ENCODE peak calls at places on chromosomes 7 and 10, in nine cellular contexts. M is keratinocyte; A is AG10803; X is GM23338; S is SK-N-SH; N is BJ; B is foreskin fibroblast; L is CD8-positive, alpha-beta T cell; E is heart left ventricle. Y is an unnamed sample.

GRCh38 chr7:42994096-42994495 is 61.9 kb downstream of the MRPL32 start:
- DNase-seq in M (no peak), A (no peak), X (no peak), S (no peak), N (no peak), B (no peak), L (no peak), E (no peak), Y (no peak)

GRCh38 chr10:12337973-12338372 is 11.4 kb upstream of the CAMK1D start:
- DNase-seq in M (no peak), A (peak; percentile 80), X (no peak), S (no peak), N (no peak), B (no peak), L (no peak), E (no peak), Y (no peak)

GRCh38 chr7:12942599-12942998 is 255.2 kb downstream of the ARL4A start:
- DNase-seq in M (no peak), A (no peak), X (no peak), S (no peak), N (no peak), B (no peak), L (no peak), E (no peak), Y (no peak)

GRCh38 chr10:129163536-129163935 is 303.5 kb upstream of the MGMT start:
- DNase-seq in M (no peak), A (no peak), X (no peak), S (no peak), N (no peak), B (no peak), L (no peak), E (no peak), Y (no peak)

GRCh38 chr7:141701489-141702046 is 398 bp downstream of the DENND11 start:
- DNase-seq in M (no peak), A (no peak), X (peak; percentile 78), S (peak; percentile 89), N (no peak), B (no peak), L (peak; percentile 88), E (peak; percentile 64), Y (no peak)

GRCh38 chr7:19107142-19107391 is 10.4 kb downstream of the TWIST1 start:
- DNase-seq in M (no peak), A (no peak), X (no peak), S (no peak), N (no peak), B (no peak), L (no peak), E (no peak), Y (no peak)

GRCh38 chr10:34813626-34814227 is 1.4 kb downstream of the PARD3 start:
- DNase-seq in M (no peak), A (peak; percentile 62), X (no peak), S (no peak), N (no peak), B (no peak), L (no peak), E (peak; percentile 44), Y (no peak)

GRCh38 chr10:76080406-76080805 is 649.0 kb downstream of the LRMDA start:
- DNase-seq in M (no peak), A (peak; percentile 59), X (no peak), S (no peak), N (peak; percentile 65), B (peak; percentile 63), L (no peak), E (no peak), Y (no peak)

GRCh38 chr10:24681476-24682088 is 42.1 kb downstream of the ARHGAP21 start:
- DNase-seq in M (no peak), A (no peak), X (no peak), S (no peak), N (no peak), B (no peak), L (no peak), E (no peak), Y (no peak)

GRCh38 chr7:97752215-97752614 is 20.3 kb downstream of the TAC1 start:
- DNase-seq in M (no peak), A (no peak), X (no peak), S (no peak), N (no peak), B (no peak), L (no peak), E (no peak), Y (no peak)

GRCh38 chr10:75400769-75401568 is 595 bp downstream of the ZNF503 start:
- DNase-seq in M (no peak), A (peak; percentile 26), X (peak; percentile 64), S (peak; percentile 78), N (no peak), B (peak; percentile 55), L (no peak), E (peak; percentile 72), Y (no peak)

GRCh38 chr10:117431160-117431559 is 55.9 kb upstream of the PDZD8 start:
- DNase-seq in M (no peak), A (peak; percentile 86), X (no peak), S (no peak), N (no peak), B (peak; percentile 53), L (no peak), E (no peak), Y (peak; percentile 17)

GRCh38 chr10:7541137-7542087 is 125.4 kb downstream of the ITIH5 start:
- DNase-seq in M (no peak), A (peak; percentile 53), X (peak; percentile 69), S (no peak), N (no peak), B (no peak), L (no peak), E (peak; percentile 85), Y (no peak)

GRCh38 chr7:27184342-27185012 is 555 bp downstream of the HOXA11 start:
- DNase-seq in M (no peak), A (no peak), X (peak; percentile 76), S (peak; percentile 71), N (no peak), B (no peak), L (no peak), E (no peak), Y (no peak)

GRCh38 chr10:110600487-110601101 is 33.1 kb downstream of the SMC3 start:
- DNase-seq in M (peak; percentile 41), A (peak; percentile 66), X (peak; percentile 83), S (peak; percentile 49), N (no peak), B (peak; percentile 34), L (no peak), E (no peak), Y (no peak)

DNA sequence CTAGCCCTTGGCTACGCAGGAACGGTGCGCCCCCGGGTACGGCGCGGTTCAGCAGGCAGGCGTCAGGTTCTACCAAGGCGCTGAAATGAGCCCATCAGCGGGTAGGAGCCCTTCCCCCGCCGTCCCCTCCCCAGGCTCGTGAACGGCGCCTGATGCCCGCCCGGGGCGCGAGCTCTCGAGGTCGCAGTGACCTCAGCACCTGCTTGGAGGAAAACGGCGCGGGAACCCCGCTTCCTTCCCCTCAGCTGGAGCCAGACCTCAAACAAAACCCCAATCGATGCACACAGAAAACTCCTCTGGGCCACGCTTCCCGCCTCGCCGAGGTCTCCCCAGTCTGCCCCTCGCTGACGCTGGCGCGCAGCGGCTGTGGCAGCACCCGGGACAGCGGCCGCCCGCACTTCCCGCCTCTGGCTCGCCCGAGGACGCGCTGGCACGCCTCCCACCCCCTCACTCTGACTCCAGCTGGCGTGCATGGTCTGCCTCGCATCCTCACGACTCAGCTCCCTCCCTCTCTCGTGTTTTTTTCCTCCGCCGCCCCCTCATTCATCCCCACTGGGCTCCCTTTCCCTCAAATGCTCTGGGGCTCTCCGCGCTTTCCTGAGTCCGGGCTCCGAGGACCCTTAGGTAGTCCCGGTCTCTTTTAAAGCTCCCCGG is 524 bp upstream of the GAD2 start:
- DNase-seq in M (no peak), A (peak; percentile 6), X (peak; percentile 82), S (peak; percentile 50), N (no peak), B (no peak), L (no peak), E (peak; percentile 26), Y (no peak)
- H3K4me3 ChIP-seq in M (no peak overlapping the region), A (no peak overlapping the region), X (peak overlapping the region; percentile 75), S (no peak overlapping the region), N (no peak overlapping the region), B (no peak overlapping the region), L (no peak overlapping the region), E (peak overlapping the region; percentile 5), Y (no peak overlapping the region)

DNA sequence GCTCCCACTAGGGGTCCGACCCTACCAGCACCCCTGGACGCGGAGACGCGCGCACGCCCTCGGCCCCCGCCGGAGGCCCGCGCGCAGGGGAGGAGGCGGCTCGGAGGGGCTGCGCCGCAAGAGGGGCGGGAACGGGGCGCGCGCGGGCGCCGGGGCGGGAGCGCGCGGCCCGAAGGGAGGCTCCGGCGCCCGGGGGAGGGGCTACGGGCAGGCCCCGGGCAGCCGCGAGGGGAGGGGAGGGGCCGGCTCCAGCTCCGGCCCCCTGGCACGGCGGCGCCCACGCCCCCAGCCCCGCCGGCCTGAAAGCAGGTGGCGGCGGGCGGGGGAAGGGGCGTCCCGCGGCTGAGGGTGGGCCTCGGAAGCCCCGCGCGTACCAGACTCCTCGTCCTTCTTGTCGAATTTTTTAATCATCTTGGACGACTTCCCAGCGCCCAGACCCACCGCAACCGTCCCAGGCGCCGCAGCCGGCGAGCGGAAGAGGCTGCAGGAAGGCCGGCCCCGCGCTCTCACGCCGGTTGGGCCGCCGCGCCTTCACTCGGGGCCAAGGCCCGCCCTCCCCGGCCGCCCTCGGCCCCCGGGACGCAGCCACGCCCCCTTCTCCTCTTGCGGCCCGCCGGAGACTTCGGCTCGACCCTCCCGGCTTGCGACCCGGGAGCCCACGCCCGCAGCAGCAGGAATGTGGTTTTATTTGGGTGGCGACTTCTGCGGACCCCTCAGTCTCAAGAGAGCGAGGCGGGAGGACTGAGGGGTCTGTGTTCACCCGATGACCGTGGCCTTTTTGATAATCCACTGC is at the start of gene COPG2:
- DNase-seq in M (peak; percentile 2), A (peak; percentile 77), X (peak; percentile 96), S (peak; percentile 100), N (peak; percentile 25), B (peak; percentile 81), L (peak; percentile 48), E (peak; percentile 91), Y (no peak)
- TF ChIP-seq CTCF in M (no peak), A (no peak), X (no peak), S (peak; percentile 8), N (no peak), B (no peak), L (no peak), E (no peak), Y (no peak)

GRCh38 chr7:157669768-157670345 is 333.1 kb downstream of the DNAJB6 start:
- DNase-seq in M (no peak), A (no peak), X (no peak), S (no peak), N (no peak), B (no peak), L (peak; percentile 32), E (no peak), Y (no peak)
- H3K4me3 ChIP-seq in M (no peak overlapping the region), A (no peak overlapping the region), X (no peak overlapping the region), S (no peak overlapping the region), N (no peak overlapping the region), B (no peak overlapping the region), L (no peak overlapping the region), E (no peak overlapping the region), Y (no peak overlapping the region)

GRCh38 chr10:101323495-101323894 is 30.5 kb upstream of the BTRC start:
- DNase-seq in M (no peak), A (no peak), X (peak; percentile 53), S (no peak), N (no peak), B (no peak), L (no peak), E (no peak), Y (no peak)

GRCh38 chr10:101321073-101321472 is 32.9 kb upstream of the BTRC start:
- DNase-seq in M (no peak), A (no peak), X (no peak), S (no peak), N (no peak), B (no peak), L (no peak), E (no peak), Y (no peak)

GRCh38 chr10:101322266-101323151 is 31.5 kb upstream of the BTRC start:
- DNase-seq in M (no peak), A (no peak), X (no peak), S (peak; percentile 60), N (no peak), B (no peak), L (no peak), E (no peak), Y (no peak)

GRCh38 chr10:101319241-101319915 is 34.6 kb upstream of the BTRC start:
- DNase-seq in M (no peak), A (no peak), X (peak; percentile 76), S (no peak), N (no peak), B (no peak), L (no peak), E (no peak), Y (no peak)
- TF ChIP-seq CTCF in M (no peak), A (no peak), X (no peak), S (no peak), N (no peak), B (no peak), L (no peak), E (no peak), Y (no peak)

Y was measured in AG04449.